ENCODE peak calls at places on chromosomes 12 and 14, in five cellular contexts. H, N, R, T and X are unnamed samples.

GRCh38 chr12:19440019-19440858 is 947 bp downstream of the AEBP2 start:
- DNase-seq in H (peak; percentile 22), N (peak; percentile 72), R (peak; percentile 70), T (peak; percentile 66), X (peak; percentile 44)

GRCh38 chr14:97584528-97584927 is 787.3 kb downstream of the VRK1 start:
- DNase-seq in H (peak; percentile 8), N (no peak), R (no peak), T (no peak), X (no peak)

GRCh38 chr14:85587152-85587697 is 57.3 kb downstream of the FLRT2 start:
- DNase-seq in H (no peak), N (no peak), R (no peak), T (no peak), X (peak; percentile 30)

GRCh38 chr12:115542656-115543055 is 734.8 kb downstream of the MED13L start:
- DNase-seq in H (no peak), N (no peak), R (no peak), T (no peak), X (no peak)

GRCh38 chr12:57171668-57172067 is 24.2 kb upstream of the LRP1-AS start:
- DNase-seq in H (no peak), N (no peak), R (no peak), T (no peak), X (no peak)

GRCh38 chr14:23371865-23372264 is 744 bp upstream of the IL25 start:
- DNase-seq in H (no peak), N (no peak), R (no peak), T (no peak), X (no peak)

GRCh38 chr14:63480599-63480998 is 62.6 kb downstream of the PPP2R5E start:
- DNase-seq in H (no peak), N (no peak), R (no peak), T (no peak), X (no peak)

GRCh38 chr12:131934535-131934934 is 5.5 kb downstream of the PUS1 start:
- DNase-seq in H (no peak), N (no peak), R (no peak), T (no peak), X (no peak)

GRCh38 chr12:123267991-123268843 is 3.4 kb downstream of the CDK2AP1 start:
- DNase-seq in H (no peak), N (no peak), R (peak; percentile 85), T (peak; percentile 24), X (no peak)

GRCh38 chr14:60958146-60958545 is 22.7 kb downstream of the TRMT5 start:
- DNase-seq in H (no peak), N (no peak), R (no peak), T (no peak), X (no peak)

GRCh38 chr12:70243510-70244331 is 488 bp downstream of the CNOT2 start:
- DNase-seq in H (peak; percentile 13), N (peak; percentile 77), R (peak; percentile 93), T (peak; percentile 65), X (peak; percentile 63)

GRCh38 chr12:49673446-49674317 is 33.5 kb downstream of the FMNL3 start:
- DNase-seq in H (no peak), N (peak; percentile 88), R (peak; percentile 89), T (peak; percentile 85), X (peak; percentile 78)

GRCh38 chr14:23433457-23433856 is 2.0 kb downstream of the MYH7 start:
- DNase-seq in H (no peak), N (peak; percentile 18), R (no peak), T (no peak), X (no peak)

DNA sequence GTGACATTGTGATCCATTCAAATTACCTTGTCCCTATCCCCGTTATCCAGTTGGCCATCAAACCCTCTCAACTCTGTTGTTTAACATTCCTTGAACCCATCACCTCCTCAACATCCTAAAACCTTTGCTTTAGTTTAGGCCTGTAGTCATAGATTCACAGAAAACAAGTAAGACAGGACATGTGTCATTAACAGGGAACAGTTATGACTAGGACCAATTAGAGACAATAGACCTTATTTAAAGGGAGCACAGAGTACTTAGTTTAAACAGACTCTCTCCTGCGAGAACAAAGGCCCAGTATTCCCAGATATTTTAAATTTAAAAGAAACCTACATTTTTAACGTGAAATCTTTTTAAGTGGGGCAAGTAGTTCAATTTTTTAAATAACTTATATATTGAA is 20.0 kb upstream of the HELB start:
- DNase-seq in H (no peak), N (no peak), R (no peak), T (no peak), X (no peak)
- H3K4me1 ChIP-seq in H (no peaks in the 10 kb centered on the region), N (no peaks in the 10 kb centered on the region), R (no peaks in the 10 kb centered on the region), T (no peaks in the 10 kb centered on the region), X (peaks cover 1% of the 10 kb centered on the region)

DNA sequence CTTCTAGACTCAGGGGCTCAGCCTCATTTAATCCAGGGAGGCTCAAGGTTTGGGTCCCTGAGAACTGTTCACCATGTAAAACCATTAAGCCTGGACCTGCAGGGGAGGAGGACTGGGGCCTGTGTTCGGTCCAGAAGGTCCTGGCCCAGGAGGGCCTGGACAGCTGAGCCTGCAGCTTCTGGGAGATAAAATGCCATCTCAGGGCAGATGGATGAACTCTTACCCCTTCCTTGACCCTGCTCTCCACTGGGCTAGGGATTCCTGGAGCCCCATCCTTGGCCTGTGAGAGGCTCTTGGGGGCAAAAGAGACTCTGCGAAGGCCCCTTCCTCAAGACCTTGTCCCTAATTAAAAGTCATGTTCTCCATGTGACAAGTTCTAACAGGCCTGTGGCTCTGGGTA is 51.2 kb downstream of the PRMT8 start:
- DNase-seq in H (no peak), N (no peak), R (no peak), T (no peak), X (no peak)
- TF ChIP-seq CTCF in H (no peak), N (no peak), R (no peak), T (no peak), X (no peak)

GRCh38 chr12:76078748-76079147 is 5.7 kb downstream of the NAP1L1 start:
- DNase-seq in H (no peak), N (no peak), R (no peak), T (no peak), X (no peak)

GRCh38 chr12:76072568-76072967 is 11.9 kb downstream of the NAP1L1 start:
- DNase-seq in H (no peak), N (no peak), R (no peak), T (no peak), X (no peak)

GRCh38 chr12:76073561-76073960 is 10.9 kb downstream of the NAP1L1 start:
- DNase-seq in H (no peak), N (no peak), R (no peak), T (no peak), X (no peak)

GRCh38 chr12:76074701-76075336 is 9.7 kb downstream of the NAP1L1 start:
- DNase-seq in H (no peak), N (no peak), R (no peak), T (no peak), X (no peak)

DNA sequence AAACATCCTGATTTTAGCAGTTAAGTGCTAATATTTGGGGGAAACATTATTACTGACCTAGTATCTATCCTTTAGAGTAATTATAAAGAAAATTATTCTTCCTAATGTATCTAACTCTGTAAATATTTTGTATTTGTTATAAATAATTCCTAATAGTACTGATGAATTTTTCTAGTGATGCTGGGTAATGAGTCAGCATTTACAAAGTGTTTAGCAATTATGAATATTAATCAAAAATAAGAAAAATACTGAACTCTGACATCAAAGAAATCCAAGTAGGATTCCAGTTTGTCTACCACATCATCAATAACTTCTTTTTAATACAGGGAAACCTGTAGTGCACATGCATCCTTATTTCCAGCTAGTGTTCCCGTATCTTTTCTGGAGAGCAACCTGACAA is 9.0 kb downstream of the NAP1L1 start:
- DNase-seq in H (no peak), N (no peak), R (no peak), T (no peak), X (no peak)
- H3K36me3 ChIP-seq in H (peaks cover 3% of the 10 kb centered on the region), N (no peaks in the 10 kb centered on the region), R (peaks cover 90% of the 10 kb centered on the region), T (no peaks in the 10 kb centered on the region), X (peaks cover 1% of the 10 kb centered on the region)

DNA sequence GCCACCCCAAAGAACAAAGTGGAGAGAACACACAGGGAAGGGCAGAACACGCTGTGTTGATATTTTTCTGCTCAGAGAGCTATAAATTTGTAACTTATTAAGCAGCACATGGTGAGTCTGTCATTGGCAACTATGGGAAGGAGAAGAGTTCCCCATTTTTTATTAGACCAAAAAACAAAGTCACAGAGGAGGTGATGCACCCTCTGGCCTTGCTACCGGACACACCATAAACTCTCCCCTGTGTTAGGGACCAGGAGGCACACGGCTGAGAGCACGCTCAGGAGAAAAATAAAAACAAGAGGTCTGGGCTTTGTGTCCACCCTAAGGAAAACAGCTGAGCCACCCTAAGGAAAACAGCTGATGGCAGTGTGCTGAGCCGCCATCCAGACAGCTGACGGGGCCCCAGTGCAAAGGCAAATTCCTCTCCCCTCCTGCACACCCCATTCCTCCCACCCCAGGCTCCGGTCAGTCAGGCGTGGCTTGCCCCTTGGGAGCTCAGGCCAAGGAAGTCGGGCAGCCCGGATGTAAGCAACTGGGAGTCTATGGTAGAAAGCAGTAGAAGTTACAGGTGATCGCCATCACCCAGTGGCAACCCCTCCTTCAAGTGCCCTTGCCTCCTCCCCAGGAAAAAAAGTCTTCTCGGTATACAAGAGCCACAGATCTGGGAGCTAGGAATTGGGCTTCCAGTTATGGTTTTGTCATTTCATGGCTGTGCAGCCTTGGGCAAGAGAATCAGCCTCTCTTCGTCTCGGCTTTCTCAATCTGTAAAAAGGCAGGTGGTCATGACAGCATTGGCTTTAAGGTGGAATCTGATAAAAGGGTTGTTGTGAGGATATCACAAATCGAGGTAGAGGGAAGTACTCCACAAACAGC is 2.4 kb downstream of the PXN start:
- DNase-seq in H (no peak), N (no peak), R (no peak), T (no peak), X (no peak)
- H3K4me1 ChIP-seq in H (peaks cover 46% of the 10 kb centered on the region), N (peaks cover 14% of the 10 kb centered on the region), R (peaks cover 22% of the 10 kb centered on the region), T (peaks cover 20% of the 10 kb centered on the region), X (peaks cover 42% of the 10 kb centered on the region)

GRCh38 chr12:26056335-26056734 is 68.5 kb downstream of the BHLHE41 start:
- DNase-seq in H (peak; percentile 13), N (no peak), R (no peak), T (no peak), X (no peak)

GRCh38 chr12:26058818-26059217 is 66.0 kb downstream of the BHLHE41 start:
- DNase-seq in H (no peak), N (no peak), R (no peak), T (no peak), X (no peak)

GRCh38 chr12:26062006-26062405 is 62.8 kb downstream of the BHLHE41 start:
- DNase-seq in H (no peak), N (no peak), R (no peak), T (no peak), X (no peak)

GRCh38 chr12:26055087-26055486 is 69.8 kb downstream of the BHLHE41 start:
- DNase-seq in H (no peak), N (no peak), R (no peak), T (no peak), X (no peak)

GRCh38 chr12:26058308-26058707 is 66.5 kb downstream of the BHLHE41 start:
- DNase-seq in H (peak; percentile 36), N (no peak), R (no peak), T (no peak), X (no peak)
- TF ChIP-seq CTCF in H (peak; percentile 78), N (no peak), R (peak; percentile 32), T (no peak), X (no peak)

GRCh38 chr14:74898694-74899093 is 17.0 kb downstream of the DLST start:
- DNase-seq in H (no peak), N (no peak), R (no peak), T (no peak), X (no peak)

GRCh38 chr14:74905595-74906142 is 17.4 kb downstream of the RPS6KL1 start:
- DNase-seq in H (peak; percentile 28), N (peak; percentile 92), R (peak; percentile 86), T (peak; percentile 78), X (peak; percentile 74)

GRCh38 chr14:74906923-74907620 is 16.0 kb downstream of the RPS6KL1 start:
- DNase-seq in H (no peak), N (no peak), R (no peak), T (peak; percentile 40), X (no peak)

GRCh38 chr14:74904623-74905503 is 18.2 kb downstream of the RPS6KL1 start:
- DNase-seq in H (no peak), N (no peak), R (no peak), T (no peak), X (no peak)

GRCh38 chr14:74902941-74903705 is 19.9 kb downstream of the RPS6KL1 start:
- DNase-seq in H (no peak), N (no peak), R (no peak), T (no peak), X (no peak)
- H3K36me3 ChIP-seq in H (peaks cover 38% of the 10 kb centered on the region), N (peaks cover 51% of the 10 kb centered on the region), R (peaks cover 39% of the 10 kb centered on the region), T (peaks cover 38% of the 10 kb centered on the region), X (peaks cover 46% of the 10 kb centered on the region)